ENCODE peak calls at places on chromosome 18, in four cellular contexts. P is lower lobe of right lung, S is AG04450, E is aorta. N is an unnamed sample. For H3K9me3, the result is how much of the 10 kb centered on the place peaks cover.

GRCh38 chr18:77056399-77057015 is 76.1 kb downstream of the MBP start:
- DNase-seq in E (no peak), P (peak), S (no peak), N (no peak)

GRCh38 chr18:76376225-76376624 is 118.8 kb downstream of the ZNF516 start:
- DNase-seq in P (no peak), S (no peak), E (no peak), N (no peak)

GRCh38 chr18:74906189-74906588 is 302.8 kb downstream of the PTGR3 start:
- DNase-seq in S (peak), P (no peak), E (no peak), N (no peak)

GRCh38 chr18:54140641-54141040 is 83.8 kb downstream of the MBD2 start:
- DNase-seq in S (no peak), E (no peak), P (no peak), N (no peak)

GRCh38 chr18:22408059-22408458 is 9.7 kb downstream of the CTAGE1 start:
- DNase-seq in S (no peak), P (no peak), E (no peak), N (no peak)

GRCh38 chr18:22711381-22711717 is 221.8 kb upstream of the RBBP8 start:
- DNase-seq in E (no peak), S (no peak), P (no peak), N (no peak)

GRCh38 chr18:25360301-25360899 is 8.4 kb upstream of the ZNF521 start:
- DNase-seq in P (no peak), S (no peak), E (no peak), N (no peak)

GRCh38 chr18:63844254-63844653 is 43.3 kb upstream of the SERPINB2 start:
- DNase-seq in P (no peak), E (no peak), S (no peak), N (no peak)

GRCh38 chr18:58218111-58218510 is 174.1 kb downstream of the NEDD4L start:
- DNase-seq in E (no peak), S (no peak), P (no peak), N (no peak)

GRCh38 chr18:3425450-3425849 is 24.5 kb upstream of the TGIF1 start:
- DNase-seq in S (no peak), P (no peak), E (no peak), N (no peak)

GRCh38 chr18:21053127-21053526 is 58.5 kb downstream of the ROCK1 start:
- DNase-seq in P (no peak), S (peak), E (no peak), N (no peak)

GRCh38 chr18:63676526-63676925 is 14.8 kb upstream of the SERPINB3 start:
- DNase-seq in E (no peak), P (no peak), S (no peak), N (no peak)

GRCh38 chr18:45562567-45563479 is 52.5 kb upstream of the SLC14A2 start:
- DNase-seq in E (peak), P (no peak), S (no peak), N (no peak)

GRCh38 chr18:2111456-2111855 is 459.8 kb downstream of the METTL4 start:
- DNase-seq in P (no peak), E (no peak), S (peak), N (no peak)

GRCh38 chr18:75088622-75089211 is 120.2 kb downstream of the PTGR3 start:
- DNase-seq in E (no peak), P (no peak), S (no peak), N (no peak)

GRCh38 chr18:24810561-24810960 is 350.1 kb downstream of the HRH4 start:
- DNase-seq in E (no peak), S (no peak), P (no peak), N (no peak)

GRCh38 chr18:34075963-34076860 is 148.5 kb downstream of the NOL4 start:
- DNase-seq in E (no peak), S (no peak), P (no peak), N (no peak)

GRCh38 chr18:46264255-46264654 is 160.1 kb downstream of the HAUS1 start:
- DNase-seq in P (no peak), S (no peak), E (no peak), N (no peak)

GRCh38 chr18:58842978-58843661 is 21.6 kb upstream of the ZNF532 start:
- DNase-seq in P (no peak), E (no peak), S (no peak), N (no peak)

GRCh38 chr18:7633171-7633570 is 66.1 kb downstream of the PTPRM start:
- DNase-seq in S (no peak), E (no peak), P (no peak), N (no peak)

GRCh38 chr18:57436193-57436964 is 1.2 kb downstream of the ONECUT2 start:
- DNase-seq in P (no peak), S (no peak), E (no peak), N (no peak)

GRCh38 chr18:36769611-36770314 is 59.0 kb downstream of the TPGS2 start:
- DNase-seq in S (no peak), E (no peak), P (peak), N (no peak)

GRCh38 chr18:9949861-9950260 is 36.0 kb downstream of the VAPA start:
- DNase-seq in E (no peak), S (no peak), P (no peak), N (no peak)
- H3K9me3 ChIP-seq in E (under half), S (under half), P (under half), N (under half)

DNA sequence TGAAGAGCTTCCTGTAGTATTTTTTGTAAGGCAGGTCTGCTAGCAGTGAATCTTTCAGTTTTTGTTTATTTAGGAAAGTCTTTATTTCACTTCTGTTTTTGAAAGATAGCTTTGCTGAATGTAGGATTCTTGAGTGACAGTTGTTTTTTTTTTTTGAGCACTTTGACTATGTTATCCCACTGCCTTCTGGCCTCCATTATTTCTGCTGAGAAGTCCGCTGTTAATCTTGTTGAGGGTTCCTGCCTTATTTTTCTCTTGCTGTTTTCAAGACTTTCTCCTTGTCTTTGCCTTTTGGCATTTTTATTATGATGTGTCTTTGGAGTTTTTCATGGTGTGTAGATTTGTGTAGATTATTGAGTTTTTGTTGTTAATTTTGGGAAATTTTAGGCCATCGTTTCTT is 21.9 kb downstream of the RBFA start:
- DNase-seq in P (no peak), E (no peak), S (no peak), N (no peak)
- H3K9me3 ChIP-seq in P (under half), E (under half), S (under half), N (under half)

GRCh38 chr18:49527631-49528327 is 34.1 kb upstream of the LIPG start:
- DNase-seq in P (no peak), E (no peak), S (no peak), N (no peak)

GRCh38 chr18:49525981-49526380 is 35.9 kb upstream of the LIPG start:
- DNase-seq in P (no peak), S (no peak), E (no peak), N (no peak)

GRCh38 chr18:49524951-49525350 is 36.9 kb upstream of the LIPG start:
- DNase-seq in P (no peak), E (no peak), S (no peak), N (no peak)

GRCh38 chr18:49531678-49532153 is 30.1 kb upstream of the LIPG start:
- DNase-seq in S (no peak), E (no peak), P (no peak), N (no peak)

DNA sequence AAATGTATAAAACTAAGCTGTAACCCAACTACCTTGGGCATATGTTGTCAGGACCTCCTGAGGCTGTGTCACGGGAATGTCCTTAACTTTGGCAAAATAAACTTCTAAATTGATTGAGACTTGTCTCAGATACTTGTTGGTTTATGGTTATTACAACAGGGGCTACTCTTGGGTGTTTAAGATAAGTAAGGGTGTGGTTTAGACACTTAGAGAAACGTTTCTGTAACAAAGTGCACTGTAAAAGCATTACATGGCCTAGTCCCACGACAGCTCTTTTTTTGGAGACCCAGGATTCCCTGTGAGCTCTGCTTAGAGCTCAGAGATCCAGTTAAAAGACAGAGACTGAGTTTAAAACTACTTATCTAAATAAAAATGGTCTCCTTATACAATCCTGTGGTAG is 32.3 kb upstream of the LIPG start:
- DNase-seq in P (no peak), S (no peak), E (no peak), N (no peak)
- H3K9me3 ChIP-seq in P (under half), S (under half), E (under half), N (under half)

DNA sequence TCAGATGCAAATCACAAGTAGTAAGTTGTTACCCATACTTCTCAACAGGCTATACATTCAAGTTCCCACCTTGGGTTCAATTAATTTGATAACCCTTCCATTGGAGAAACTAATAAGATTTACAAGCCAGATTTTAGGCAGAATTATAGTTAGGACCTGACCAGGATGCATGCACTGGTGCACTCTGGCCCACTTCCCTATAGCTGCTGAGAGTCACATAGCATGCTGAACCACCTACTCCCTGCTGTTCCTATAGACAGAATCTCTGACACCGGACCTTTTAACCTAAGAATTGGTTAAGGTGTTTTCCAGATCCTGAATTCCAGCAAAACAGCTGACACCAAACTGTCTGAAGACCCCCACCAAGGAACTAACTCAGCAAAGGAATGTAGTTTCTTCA is 26.2 kb downstream of the FAM210A start:
- DNase-seq in P (no peak), S (no peak), E (no peak), N (no peak)
- H3K9me3 ChIP-seq in P (under half), S (under half), E (under half), N (under half)